ENCODE peak calls at places on chromosomes 4 and X, in four cellular contexts. S, P, Z and R are unnamed samples.

GRCh38 chrX:136271300-136271699 is 20.1 kb upstream of the MAP7D3 start:
- DNase-seq in S (no peak), P (no peak), Z (no peak), R (no peak)

GRCh38 chr4:138199568-138200235 is 42.4 kb downstream of the SLC7A11 start:
- DNase-seq in P (no peak), S (no peak), Z (no peak), R (no peak)

GRCh38 chr4:105605493-105605892 is 53.1 kb downstream of the ARHGEF38 start:
- DNase-seq in P (no peak), S (no peak), Z (no peak), R (no peak)

GRCh38 chrX:71618303-71618721 is at the start of gene CXCR3:
- DNase-seq in P (peak; percentile 72), Z (no peak), S (no peak), R (no peak)

GRCh38 chrX:145552643-145553042 is 265.0 kb upstream of the SLITRK2 start:
- DNase-seq in Z (no peak), S (no peak), P (no peak), R (no peak)

GRCh38 chrX:78168065-78168464 is 28.6 kb upstream of the TAF9B start:
- DNase-seq in S (no peak), Z (no peak), P (no peak), R (no peak)

GRCh38 chrX:3697701-3698279 is 15.7 kb downstream of the PRKX start:
- DNase-seq in S (no peak), P (no peak), Z (no peak), R (no peak)

GRCh38 chrX:129954804-129955203 is 27.6 kb upstream of the BCORL1 start:
- DNase-seq in S (no peak), Z (no peak), P (no peak), R (no peak)

GRCh38 chr4:88008624-88009235 is 1.3 kb downstream of the PKD2 start:
- DNase-seq in S (no peak), Z (no peak), P (no peak), R (no peak)

GRCh38 chrX:48569958-48570357 is 4.3 kb upstream of the RBM3 start:
- DNase-seq in Z (no peak), P (no peak), S (no peak), R (no peak)

GRCh38 chrX:119990995-119991787 is 47.6 kb upstream of the NKAP start:
- DNase-seq in Z (no peak), P (no peak), S (no peak), R (no peak)

GRCh38 chr4:2789801-2790582 is 2.9 kb upstream of the SH3BP2 start:
- DNase-seq in S (no peak), P (no peak), Z (no peak), R (no peak)

GRCh38 chr4:7333024-7333780 is 101.5 kb downstream of the PSAPL1 start:
- DNase-seq in P (no peak), S (no peak), Z (no peak), R (no peak)

GRCh38 chrX:10110316-10110932 is 46.4 kb upstream of the CLCN4 start:
- DNase-seq in Z (no peak), P (no peak), S (no peak), R (no peak)

GRCh38 chrX:868248-868647 is 237.7 kb downstream of the SHOX start:
- DNase-seq in S (peak; percentile 54), Z (no peak), P (no peak), R (no peak)

GRCh38 chrX:20637351-20637750 is 370.6 kb upstream of the RPS6KA3 start:
- DNase-seq in S (no peak), Z (no peak), P (no peak), R (no peak)

GRCh38 chr4:37528161-37528560 is 158.0 kb downstream of the RELL1 start:
- DNase-seq in S (no peak), Z (no peak), P (no peak), R (no peak)

GRCh38 chrX:119455264-119455663 is 13.0 kb upstream of the SLC25A5 start:
- DNase-seq in S (no peak), P (no peak), Z (no peak), R (no peak)

GRCh38 chr4:6840062-6840976 is 57.8 kb downstream of the KIAA0232 start:
- DNase-seq in P (no peak), S (no peak), Z (peak; percentile 75), R (no peak)

GRCh38 chr4:76206222-76206942 is 7.2 kb downstream of the SCARB2 start:
- DNase-seq in Z (no peak), S (peak; percentile 32), P (no peak), R (no peak)

GRCh38 chr4:183571350-183572076 is 66.7 kb downstream of the ING2 start:
- DNase-seq in S (no peak), Z (peak; percentile 37), P (peak; percentile 95), R (no peak)

GRCh38 chrX:46433892-46434291 is 111.3 kb downstream of the ZNF674 start:
- DNase-seq in P (no peak), Z (no peak), S (no peak), R (no peak)

GRCh38 chr4:56821394-56822263 is at the start of gene SPINK2:
- DNase-seq in S (no peak), Z (peak; percentile 45), P (no peak), R (no peak)

GRCh38 chr4:142043509-142043908 is 407.1 kb downstream of the IL15 start:
- DNase-seq in P (no peak), S (no peak), Z (no peak), R (no peak)

GRCh38 chrX:10052906-10053625 is 85.9 kb downstream of the CLDN34 start:
- DNase-seq in P (no peak), S (no peak), Z (no peak), R (no peak)

GRCh38 chr4:83082777-83083176 is 31.8 kb downstream of the PLAC8 start:
- DNase-seq in P (no peak), Z (no peak), S (no peak), R (no peak)

GRCh38 chrX:402857-403256 is 16.1 kb upstream of the PPP2R3B start:
- DNase-seq in P (no peak), Z (no peak), S (no peak), R (no peak)

GRCh38 chr4:180190382-180190781 is 2052.8 kb upstream of the TENM3 start:
- DNase-seq in S (no peak), P (no peak), Z (no peak), R (no peak)

GRCh38 chr4:30754021-30754420 is 33.9 kb downstream of the PCDH7 start:
- DNase-seq in Z (no peak), S (no peak), P (no peak), R (no peak)

GRCh38 chr4:181569553-181569952 is 673.6 kb upstream of the TENM3 start:
- DNase-seq in P (no peak), S (no peak), Z (no peak), R (no peak)

GRCh38 chr4:25890653-25891485 is 23.2 kb upstream of the SMIM20 start:
- DNase-seq in P (no peak), S (no peak), Z (no peak), R (no peak)

GRCh38 chr4:111960241-111960667 is 185.0 kb upstream of the FAM241A start:
- DNase-seq in Z (no peak), P (no peak), S (no peak), R (no peak)

GRCh38 chr4:69524708-69525107 is 29.0 kb upstream of the UGT2B4 start:
- DNase-seq in S (no peak), P (no peak), Z (no peak), R (no peak)

GRCh38 chr4:16894406-16894805 is 4.0 kb downstream of the LDB2 start:
- DNase-seq in Z (no peak), P (no peak), S (no peak), R (no peak)

GRCh38 chr4:134691915-134692314 is 490.3 kb upstream of the PABPC4L start:
- DNase-seq in P (no peak), Z (no peak), S (no peak), R (no peak)

GRCh38 chr4:176320976-176321361 is 1.2 kb downstream of the SPCS3 start:
- DNase-seq in S (no peak), Z (peak; percentile 24), P (no peak), R (no peak)

GRCh38 chr4:143358923-143359694 is 22.4 kb downstream of the GAB1 start:
- DNase-seq in S (no peak), Z (peak; percentile 48), P (peak; percentile 62), R (no peak)

GRCh38 chrX:14673236-14673635 is 143.9 kb downstream of the GLRA2 start:
- DNase-seq in S (no peak), P (no peak), Z (no peak), R (no peak)

GRCh38 chrX:17788439-17788838 is 51.1 kb downstream of the SCML1 start:
- DNase-seq in P (peak; percentile 60), Z (peak; percentile 52), S (no peak), R (peak; percentile 36)

GRCh38 chrX:12901486-12901885 is 4.9 kb upstream of the TLR8 start:
- DNase-seq in Z (peak; percentile 66), S (no peak), P (peak; percentile 79), R (peak; percentile 45)

GRCh38 chr4:153205757-153206156 is 1.5 kb downstream of the TRIM2 start:
- DNase-seq in S (no peak), Z (peak; percentile 11), P (no peak), R (no peak)
- H3K4me3 ChIP-seq in S (no peak overlapping the region), Z (no peak overlapping the region), P (no peak overlapping the region), R (no peak overlapping the region)

GRCh38 chr4:154590329-154591006 is at the start of gene FGA:
- DNase-seq in P (no peak), Z (no peak), S (no peak), R (no peak)
- TF ChIP-seq POLR2A in P (no peak), Z (no peak), S (no peak), R (no peak)

DNA sequence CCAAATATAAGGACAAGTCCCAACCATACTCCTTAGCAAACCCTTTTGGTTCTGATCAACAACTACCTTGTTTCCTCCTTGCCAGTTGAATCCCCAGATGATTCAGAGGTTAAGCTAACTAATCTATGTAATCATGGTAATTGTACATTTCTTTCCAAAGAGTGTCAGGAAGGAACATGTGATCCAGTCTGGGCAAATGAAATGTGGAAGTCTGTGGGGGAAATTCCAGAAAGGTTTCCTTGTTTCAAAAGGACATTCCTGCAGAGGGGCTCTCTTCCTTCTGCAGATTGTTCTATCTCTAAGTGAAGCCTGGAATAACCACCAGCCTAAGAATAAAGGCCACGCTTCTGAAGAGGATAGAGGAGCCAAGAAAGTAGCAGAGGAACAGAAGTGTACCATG is 7.0 kb downstream of the PRSS12 start:
- DNase-seq in P (no peak), S (no peak), Z (no peak), R (no peak)
- H3K27ac ChIP-seq in P (no peak overlapping the region), S (no peak overlapping the region), Z (no peak overlapping the region), R (no peak overlapping the region)

DNA sequence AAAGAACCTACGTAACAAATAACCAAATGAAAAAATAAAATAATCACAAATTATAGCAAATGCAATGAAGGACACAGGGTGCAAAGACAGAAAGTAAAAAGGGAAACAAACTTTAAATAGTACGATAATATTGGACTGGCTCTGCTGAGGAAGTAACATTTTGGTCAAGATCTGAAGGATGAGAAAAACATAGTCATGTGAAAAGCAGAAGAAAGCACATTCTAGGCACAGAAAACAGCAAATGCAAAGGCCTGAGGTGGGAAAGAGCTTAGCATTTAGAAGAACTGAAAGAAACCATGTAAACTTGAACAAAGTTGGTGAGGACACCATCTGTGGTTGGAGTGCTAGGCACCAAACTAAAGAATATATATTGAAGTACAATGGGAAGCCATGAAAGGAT is 111.2 kb downstream of the PPP3CA start:
- DNase-seq in S (no peak), Z (no peak), P (no peak), R (no peak)
- H3K4me3 ChIP-seq in S (no peak overlapping the region), Z (no peak overlapping the region), P (no peak overlapping the region), R (no peak overlapping the region)